ENCODE peak calls at places on chromosomes 16 and 17, in five cellular contexts. B, F, Q, V and U are unnamed samples.

GRCh38 chr16:61435356-61435755 is 600.9 kb downstream of the CDH8 start:
- DNase-seq in B (no peak), F (no peak), Q (no peak), V (no peak), U (no peak)

GRCh38 chr17:48625502-48626201 is 506 bp downstream of the HOXB9 start:
- DNase-seq in B (no peak), F (no peak), Q (no peak), V (peak; percentile 66), U (peak; percentile 90)

GRCh38 chr16:27566417-27566816 is 16.5 kb downstream of the KATNIP start:
- DNase-seq in B (no peak), F (no peak), Q (no peak), V (no peak), U (peak; percentile 58)

GRCh38 chr17:68290955-68291835 is at the start of the genes ARSG and SLC16A6:
- DNase-seq in B (peak; percentile 85), F (no peak), Q (peak; percentile 13), V (peak; percentile 82), U (peak; percentile 70)

GRCh38 chr17:7443499-7444485 is 1.1 kb upstream of the CHRNB1 start:
- DNase-seq in B (no peak), F (no peak), Q (no peak), V (no peak), U (no peak)

GRCh38 chr16:24515186-24515585 is 24.2 kb upstream of the RBBP6 start:
- DNase-seq in B (no peak), F (no peak), Q (no peak), V (no peak), U (no peak)

GRCh38 chr16:65679785-65680184 is 557.9 kb upstream of the CDH11 start:
- DNase-seq in B (no peak), F (no peak), Q (no peak), V (no peak), U (no peak)

GRCh38 chr16:77531741-77532140 is 96.9 kb upstream of the ADAMTS18 start:
- DNase-seq in B (no peak), F (peak; percentile 1), Q (no peak), V (peak; percentile 34), U (no peak)

GRCh38 chr17:45672301-45672700 is 111.8 kb upstream of the CRHR1 start:
- DNase-seq in B (no peak), F (no peak), Q (no peak), V (no peak), U (no peak)